ENCODE peak calls at places on chromosomes 13 and 19, in eight cellular contexts. L is effector memory CD4-positive, alpha-beta T cell; C is adrenal gland; A is mammary epithelial cell; S is thoracic aorta; N is CD4-positive, CD25-positive, alpha-beta regulatory T cell; Y is mesendoderm; X is cardiac fibroblast. B is an unnamed sample.

GRCh38 chr19:7544626-7545025 is 9.1 kb downstream of the PNPLA6 start:
- DNase-seq in S (no peak), N (no peak), X (no peak), L (no peak), C (no peak), A (no peak), Y (no peak), B (no peak)

GRCh38 chr19:57477191-57478008 is at the start of gene ZNF772:
- DNase-seq in S (peak; percentile 59), A (peak; percentile 91), Y (peak; percentile 99), N (peak; percentile 78), X (peak; percentile 93), L (peak; percentile 74), C (peak; percentile 97), B (peak; percentile 96)

GRCh38 chr13:71156550-71156949 is 710.5 kb downstream of the DACH1 start:
- DNase-seq in X (no peak), L (no peak), C (no peak), S (no peak), A (no peak), Y (peak; percentile 2), N (no peak), B (no peak)

GRCh38 chr13:42612021-42612765 is 38.2 kb downstream of the TNFSF11 start:
- DNase-seq in Y (no peak), C (no peak), A (no peak), S (no peak), L (no peak), N (no peak), X (peak; percentile 19), B (no peak)

GRCh38 chr13:114105351-114106225 is 26.8 kb downstream of the RASA3 start:
- DNase-seq in C (no peak), A (no peak), N (no peak), Y (no peak), S (no peak), X (no peak), L (no peak), B (peak; percentile 51)

GRCh38 chr19:49921871-49922755 is 6.9 kb upstream of the ATF5 start:
- DNase-seq in L (no peak), X (peak; percentile 50), C (no peak), Y (no peak), S (no peak), A (peak; percentile 50), N (no peak), B (peak; percentile 50)

GRCh38 chr19:12647490-12648071 is 19.0 kb downstream of the MAN2B1 start:
- DNase-seq in L (no peak), S (no peak), A (no peak), C (peak; percentile 85), Y (peak; percentile 41), N (no peak), X (peak; percentile 42), B (no peak)

GRCh38 chr19:58330458-58330857 is 3.7 kb downstream of the ZSCAN22 start:
- DNase-seq in A (peak; percentile 83), L (no peak), S (no peak), N (no peak), X (peak; percentile 70), C (no peak), Y (peak; percentile 50), B (no peak)

GRCh38 chr19:17303940-17304267 is 679 bp upstream of the ABHD8 start:
- DNase-seq in L (no peak), S (no peak), N (no peak), X (no peak), Y (no peak), C (no peak), A (no peak), B (no peak)

GRCh38 chr19:38266070-38266469 is 1.7 kb downstream of the SPINT2 start:
- DNase-seq in S (no peak), Y (no peak), N (no peak), L (no peak), X (no peak), C (no peak), A (peak; percentile 52), B (no peak)
- H3K4me3 ChIP-seq in S (peak overlapping the region; percentile 83), Y (no peak overlapping the region), N (no peak overlapping the region), L (no peak overlapping the region), X (no peak overlapping the region), C (no peak overlapping the region), A (peak overlapping the region; percentile 75), B (no peak overlapping the region)

GRCh38 chr19:35119091-35119490 is 3.5 kb downstream of the FXYD3 start:
- DNase-seq in Y (no peak), S (no peak), L (no peak), C (no peak), X (no peak), N (no peak), A (no peak), B (no peak)

GRCh38 chr19:35119578-35119977 is 4.0 kb downstream of the FXYD3 start:
- DNase-seq in A (no peak), Y (no peak), X (no peak), S (no peak), N (no peak), L (no peak), C (no peak), B (no peak)

GRCh38 chr19:35118268-35119026 is 2.8 kb downstream of the FXYD3 start:
- DNase-seq in C (no peak), X (no peak), L (no peak), N (no peak), Y (no peak), A (no peak), S (no peak), B (no peak)

GRCh38 chr19:35120898-35121297 is 5.3 kb downstream of the FXYD3 start:
- DNase-seq in L (no peak), S (no peak), C (no peak), N (no peak), Y (no peak), X (no peak), A (peak; percentile 69), B (no peak)

GRCh38 chr19:35120492-35120891 is 4.9 kb downstream of the FXYD3 start:
- DNase-seq in Y (no peak), L (no peak), N (no peak), C (no peak), A (peak; percentile 98), S (no peak), X (peak; percentile 34), B (no peak)
- H3K4me3 ChIP-seq in Y (no peak overlapping the region), L (no peak overlapping the region), N (no peak overlapping the region), C (no peak overlapping the region), A (no peak overlapping the region), S (no peak overlapping the region), X (no peak overlapping the region), B (no peak overlapping the region)

GRCh38 chr19:15722956-15723355 is 4.9 kb upstream of the OR10H2 start:
- DNase-seq in X (no peak), L (no peak), A (no peak), N (no peak), S (no peak), C (no peak), Y (no peak), B (no peak)
- H3K4me3 ChIP-seq in X (no peak overlapping the region), L (no peak overlapping the region), A (no peak overlapping the region), N (no peak overlapping the region), S (no peak overlapping the region), C (no peak overlapping the region), Y (no peak overlapping the region), B (no peak overlapping the region)

GRCh38 chr19:38252935-38253691 is 3.1 kb downstream of the PPP1R14A start:
- DNase-seq in C (peak; percentile 66), Y (no peak), N (no peak), A (no peak), X (no peak), S (peak; percentile 55), L (no peak), B (no peak)
- H3K4me3 ChIP-seq in C (no peak overlapping the region), Y (no peak overlapping the region), N (no peak overlapping the region), A (no peak overlapping the region), X (no peak overlapping the region), S (peak overlapping the region; percentile 90), L (no peak overlapping the region), B (no peak overlapping the region)

DNA sequence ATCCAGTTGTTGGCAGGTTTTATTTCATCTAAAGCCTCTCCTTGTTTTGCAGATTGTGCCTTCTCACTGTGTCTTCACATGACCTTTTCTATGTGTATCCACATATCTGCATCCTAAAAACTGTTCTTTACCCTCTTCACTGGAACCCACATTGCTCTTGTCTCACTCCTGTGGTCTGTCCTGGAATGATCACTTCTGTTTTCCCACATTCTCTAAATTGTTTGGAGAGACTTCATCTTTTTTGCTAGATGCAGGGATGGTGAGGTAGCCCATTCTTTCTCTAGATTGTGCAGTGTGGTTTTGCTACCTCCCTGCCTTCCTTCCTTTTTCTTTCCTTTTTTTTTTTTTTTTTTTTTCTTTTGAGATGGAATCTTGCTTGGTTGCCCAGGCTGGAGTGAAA is 608.6 kb upstream of the MIR17HG start:
- DNase-seq in A (no peak), S (no peak), L (no peak), C (no peak), Y (peak; percentile 8), N (no peak), X (peak; percentile 26), B (peak; percentile 55)
- H3K4me3 ChIP-seq in A (no peak overlapping the region), S (no peak overlapping the region), L (no peak overlapping the region), C (no peak overlapping the region), Y (no peak overlapping the region), N (no peak overlapping the region), X (no peak overlapping the region), B (no peak overlapping the region)

GRCh38 chr19:3907626-3908265 is 25.1 kb upstream of the NMRK2 start:
- DNase-seq in X (no peak), S (no peak), N (no peak), Y (no peak), C (no peak), A (no peak), L (no peak), B (no peak)
- H3K4me3 ChIP-seq in X (no peak overlapping the region), S (no peak overlapping the region), N (no peak overlapping the region), Y (no peak overlapping the region), C (no peak overlapping the region), A (no peak overlapping the region), L (no peak overlapping the region), B (no peak overlapping the region)

GRCh38 chr13:28718186-28718537 is 608 bp downstream of the SLC46A3 start:
- DNase-seq in N (no peak), Y (no peak), C (no peak), S (peak; percentile 11), L (no peak), X (peak; percentile 57), A (no peak), B (peak; percentile 45)

GRCh38 chr13:28718538-28719226 is at the start of gene SLC46A3:
- DNase-seq in A (peak; percentile 94), X (peak; percentile 99), N (peak; percentile 94), Y (peak; percentile 98), L (peak; percentile 88), S (peak; percentile 96), C (peak; percentile 100), B (peak; percentile 97)

GRCh38 chr13:28716511-28716910 is 2.3 kb downstream of the SLC46A3 start:
- DNase-seq in L (no peak), A (peak; percentile 78), X (peak; percentile 89), C (peak; percentile 71), S (no peak), N (no peak), Y (peak; percentile 97), B (no peak)

GRCh38 chr13:28719227-28719562 is 425 bp upstream of the SLC46A3 start:
- DNase-seq in L (no peak), X (no peak), C (no peak), A (no peak), Y (no peak), N (no peak), S (no peak), B (no peak)

GRCh38 chr13:28717170-28717569 is 1.6 kb downstream of the SLC46A3 start:
- DNase-seq in L (no peak), S (no peak), C (no peak), N (no peak), A (no peak), X (no peak), Y (peak; percentile 52), B (no peak)
- H3K4me3 ChIP-seq in L (no peak overlapping the region), S (no peak overlapping the region), C (no peak overlapping the region), N (peak overlapping the region; percentile 89), A (no peak overlapping the region), X (no peak overlapping the region), Y (no peak overlapping the region), B (no peak overlapping the region)